ENCODE peak calls at places on chromosomes 16 and 17, in six cellular contexts. Q is AG09319; U is naive thymus-derived CD4-positive, alpha-beta T cell; H is erythroblast; N is amygdala; C is CD8-positive, alpha-beta T cell. D is an unnamed sample.
A peak's percentile ranks its signal among the peaks of the same experiment; 100 is the strongest.

GRCh38 chr17:75404739-75405364 is 626 bp downstream of the GRB2 start:
- DNase-seq in Q (no peak), U (peak; percentile 46), H (peak; percentile 74), N (no peak), C (peak; percentile 53), D (peak; percentile 60)

GRCh38 chr16:70579648-70580630 is 56.3 kb downstream of the SF3B3 start:
- DNase-seq in Q (no peak), U (no peak), H (peak; percentile 29), N (no peak), C (no peak), D (no peak)

GRCh38 chr17:34740516-34740915 is 161.1 kb downstream of the TMEM132E start:
- DNase-seq in Q (no peak), U (no peak), H (no peak), N (no peak), C (no peak), D (no peak)

GRCh38 chr17:78546476-78546875 is 30.7 kb downstream of the DNAH17 start:
- DNase-seq in Q (no peak), U (no peak), H (no peak), N (no peak), C (no peak), D (no peak)

GRCh38 chr17:33267279-33267790 is 25.8 kb downstream of the ASIC2 start:
- DNase-seq in Q (peak; percentile 30), U (no peak), H (no peak), N (no peak), C (no peak), D (no peak)

GRCh38 chr17:38912221-38912813 is 13.1 kb upstream of the LASP1NB start:
- DNase-seq in Q (no peak), U (no peak), H (no peak), N (no peak), C (no peak), D (no peak)

GRCh38 chr17:77326636-77327035 is 185.9 kb downstream of the SEC14L1 start:
- DNase-seq in Q (no peak), U (no peak), H (no peak), N (no peak), C (no peak), D (no peak)

GRCh38 chr17:80261159-80261894 is 675 bp downstream of the RNF213 start:
- DNase-seq in Q (no peak), U (peak; percentile 83), H (peak; percentile 57), N (no peak), C (peak; percentile 79), D (peak; percentile 65)